ENCODE peak calls at places on chromosomes 4 and X, in seven cellular contexts. H, X, P, W, Z, B and Y are unnamed samples.

GRCh38 chr4:174749091-174749490 is 80.0 kb downstream of the GLRA3 start:
- DNase-seq in H (no peak), X (no peak), P (no peak), W (no peak), Z (no peak), B (no peak), Y (no peak)

GRCh38 chr4:123603165-123603564 is 206.6 kb downstream of the SPRY1 start:
- DNase-seq in H (peak; percentile 34), X (no peak), P (no peak), W (no peak), Z (no peak), B (peak; percentile 13), Y (no peak)

GRCh38 chr4:77560170-77560569 is 45.5 kb upstream of the CXCL13 start:
- DNase-seq in H (no peak), X (no peak), P (no peak), W (no peak), Z (no peak), B (no peak), Y (no peak)

GRCh38 chrX:135327299-135327698 is 18.0 kb downstream of the ETDC start:
- DNase-seq in H (no peak), X (no peak), P (no peak), W (no peak), Z (no peak), B (no peak), Y (no peak)

GRCh38 chr4:113682730-113683129 is 78.8 kb downstream of the CAMK2D start:
- DNase-seq in H (no peak), X (no peak), P (no peak), W (no peak), Z (no peak), B (no peak), Y (no peak)

GRCh38 chr4:138561906-138562305 is 319.8 kb upstream of the SLC7A11 start:
- DNase-seq in H (no peak), X (no peak), P (no peak), W (no peak), Z (no peak), B (no peak), Y (no peak)

GRCh38 chr4:75995727-75996126 is 5.0 kb upstream of the SDAD1 start:
- DNase-seq in H (peak; percentile 60), X (no peak), P (no peak), W (no peak), Z (peak; percentile 45), B (peak; percentile 49), Y (no peak)

GRCh38 chr4:81472249-81473085 is 760 bp upstream of the RASGEF1B start:
- DNase-seq in H (no peak), X (peak; percentile 13), P (peak; percentile 24), W (no peak), Z (peak; percentile 23), B (peak; percentile 24), Y (no peak)

GRCh38 chr4:39331191-39331590 is 35.0 kb downstream of the RFC1 start:
- DNase-seq in H (no peak), X (no peak), P (no peak), W (no peak), Z (no peak), B (no peak), Y (no peak)

GRCh38 chrX:132957211-132958085 is 981 bp downstream of the HS6ST2 start:
- DNase-seq in H (no peak), X (no peak), P (no peak), W (peak; percentile 60), Z (peak; percentile 76), B (no peak), Y (no peak)

GRCh38 chrX:154373340-154374306 is 811 bp downstream of the FLNA start:
- DNase-seq in H (peak; percentile 75), X (no peak), P (peak; percentile 5), W (peak; percentile 72), Z (no peak), B (peak; percentile 59), Y (no peak)
- TF ChIP-seq TAF1 in H (no peak), X (no peak), P (no peak), W (no peak), Z (no peak), B (no peak), Y (no peak)

GRCh38 chrX:915427-916234 is 285.0 kb downstream of the SHOX start:
- DNase-seq in H (no peak), X (no peak), P (no peak), W (peak; percentile 46), Z (no peak), B (no peak), Y (no peak)
- TF ChIP-seq TAF1 in H (no peak), X (no peak), P (no peak), W (no peak), Z (no peak), B (no peak), Y (no peak)

DNA sequence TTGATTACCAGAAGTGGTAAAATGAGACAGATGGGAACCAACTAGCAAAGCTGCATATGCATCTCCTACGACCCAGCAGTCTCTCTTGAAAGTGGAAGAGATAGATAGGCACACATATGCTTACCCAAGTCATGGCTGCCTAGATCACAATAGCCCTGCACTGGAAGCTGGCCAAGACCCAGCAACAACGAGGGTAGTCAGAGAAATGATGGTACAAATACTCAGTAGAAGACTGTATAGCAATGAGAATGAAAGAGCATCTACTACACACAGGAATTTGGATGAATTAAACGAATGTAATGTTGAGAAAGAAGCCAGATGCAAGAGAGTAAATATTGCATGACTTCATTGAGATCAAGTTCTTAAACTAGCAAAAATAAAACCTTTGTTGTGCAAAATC is 100.3 kb upstream of the FAT1 start:
- DNase-seq in H (peak; percentile 59), X (no peak), P (no peak), W (no peak), Z (no peak), B (peak; percentile 25), Y (no peak)
- TF ChIP-seq TAF1 in H (no peak), X (no peak), P (no peak), W (no peak), Z (no peak), B (no peak), Y (no peak)

DNA sequence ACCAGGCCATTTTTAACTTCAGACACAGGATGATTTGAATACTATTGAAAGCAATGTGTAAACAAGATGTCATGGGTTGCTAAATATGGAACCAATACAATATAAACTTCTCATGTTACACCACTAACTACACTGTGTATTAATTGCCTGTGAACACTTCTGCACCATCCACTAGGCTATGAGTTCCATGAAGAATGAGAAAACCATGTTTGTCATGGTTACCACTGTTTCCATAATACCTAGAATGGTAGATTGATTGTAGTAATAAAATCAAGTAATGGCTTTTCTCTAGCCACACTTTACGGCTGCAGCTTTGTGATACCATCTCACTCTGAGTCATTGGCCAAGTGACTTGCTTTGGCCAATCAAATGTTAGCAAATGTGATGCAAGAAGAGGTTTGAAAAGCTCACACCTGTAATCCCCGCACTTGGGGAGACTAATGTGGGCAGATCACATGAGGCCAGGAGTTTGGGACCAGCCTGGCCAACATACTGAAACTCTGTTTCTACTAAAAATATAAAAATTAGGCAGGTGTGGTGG is 19.9 kb upstream of the CYBB start:
- DNase-seq in H (no peak), X (no peak), P (no peak), W (no peak), Z (no peak), B (no peak), Y (no peak)
- TF ChIP-seq TAF1 in H (no peak), X (no peak), P (no peak), W (no peak), Z (no peak), B (no peak), Y (no peak)

DNA sequence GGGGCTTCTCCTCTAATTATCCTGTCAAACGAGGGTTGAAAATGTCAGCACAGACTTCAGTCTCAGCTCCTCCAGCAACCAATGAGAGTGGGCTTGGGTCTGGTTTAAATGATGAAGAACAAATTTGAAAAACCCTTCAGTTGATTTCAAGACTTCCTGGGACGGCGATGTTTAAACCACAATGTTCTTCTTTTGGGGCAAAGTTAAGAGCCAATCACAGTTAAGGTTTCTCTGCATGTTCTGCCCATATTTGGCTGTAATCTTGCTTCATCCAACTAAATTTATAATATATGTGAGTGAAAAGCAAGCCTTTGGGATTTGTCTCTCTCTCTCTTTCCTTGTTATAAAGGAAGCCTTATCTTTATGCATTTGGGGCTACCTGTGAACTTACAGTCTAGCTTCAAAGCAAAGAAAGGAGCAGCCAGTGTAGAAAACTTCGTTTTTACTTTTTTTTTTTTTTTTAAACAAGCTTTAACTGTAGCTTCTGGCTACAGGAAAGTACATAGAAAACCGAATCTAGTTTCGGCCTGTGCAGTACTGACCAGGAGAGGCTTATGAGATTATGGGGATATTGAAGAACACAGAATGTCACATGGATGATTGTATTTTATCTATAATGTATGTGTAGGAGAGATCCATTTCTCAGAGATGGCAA is 46.8 kb upstream of the FAM9C start:
- DNase-seq in H (no peak), X (no peak), P (peak; percentile 75), W (no peak), Z (no peak), B (no peak), Y (no peak)
- TF ChIP-seq TAF1 in H (no peak), X (no peak), P (no peak), W (no peak), Z (no peak), B (no peak), Y (no peak)